ENCODE peak calls at places on chromosome 2, in five cellular contexts. X is A549, D is GM23338, T is HepG2, Y is GM12878. N is an unnamed sample.

GRCh38 chr2:10402652-10403215 is 45.4 kb downstream of the ODC1 start:
- DNase-seq in X (no peak), D (no peak), T (no peak), Y (no peak), N (no peak)

GRCh38 chr2:182866461-182867369 is at the start of gene FRZB:
- DNase-seq in X (peak), D (peak), T (peak), Y (no peak), N (peak)

GRCh38 chr2:23767871-23768611 is 158.9 kb downstream of the ATAD2B start:
- DNase-seq in X (no peak), D (no peak), T (no peak), Y (no peak), N (no peak)

GRCh38 chr2:183519371-183520056 is 395.3 kb downstream of the NUP35 start:
- DNase-seq in X (no peak), D (no peak), T (no peak), Y (no peak), N (no peak)

GRCh38 chr2:142603761-142604160 is 273.7 kb upstream of the KYNU start:
- DNase-seq in X (no peak), D (no peak), T (no peak), Y (no peak), N (no peak)

GRCh38 chr2:138671566-138671965 is 108.6 kb downstream of the NXPH2 start:
- DNase-seq in X (no peak), D (no peak), T (no peak), Y (no peak), N (no peak)

GRCh38 chr2:96342085-96342484 is 6.5 kb downstream of the NCAPH start:
- DNase-seq in X (peak), D (no peak), T (peak), Y (no peak), N (no peak)

GRCh38 chr2:59900728-59901452 is 652.6 kb downstream of the BCL11A start:
- DNase-seq in X (no peak), D (no peak), T (no peak), Y (no peak), N (no peak)

GRCh38 chr2:239258248-239258647 is 142.6 kb downstream of the HDAC4 start:
- DNase-seq in X (no peak), D (no peak), T (no peak), Y (no peak), N (no peak)

GRCh38 chr2:133848111-133848649 is 279.9 kb upstream of the NCKAP5 start:
- DNase-seq in X (no peak), D (no peak), T (no peak), Y (no peak), N (no peak)

GRCh38 chr2:152403395-152403794 is 68.4 kb downstream of the FMNL2 start:
- DNase-seq in X (no peak), D (no peak), T (no peak), Y (no peak), N (no peak)

GRCh38 chr2:61758991-61759390 is 94.9 kb downstream of the FAM161A start:
- DNase-seq in X (no peak), D (no peak), T (no peak), Y (no peak), N (no peak)

DNA sequence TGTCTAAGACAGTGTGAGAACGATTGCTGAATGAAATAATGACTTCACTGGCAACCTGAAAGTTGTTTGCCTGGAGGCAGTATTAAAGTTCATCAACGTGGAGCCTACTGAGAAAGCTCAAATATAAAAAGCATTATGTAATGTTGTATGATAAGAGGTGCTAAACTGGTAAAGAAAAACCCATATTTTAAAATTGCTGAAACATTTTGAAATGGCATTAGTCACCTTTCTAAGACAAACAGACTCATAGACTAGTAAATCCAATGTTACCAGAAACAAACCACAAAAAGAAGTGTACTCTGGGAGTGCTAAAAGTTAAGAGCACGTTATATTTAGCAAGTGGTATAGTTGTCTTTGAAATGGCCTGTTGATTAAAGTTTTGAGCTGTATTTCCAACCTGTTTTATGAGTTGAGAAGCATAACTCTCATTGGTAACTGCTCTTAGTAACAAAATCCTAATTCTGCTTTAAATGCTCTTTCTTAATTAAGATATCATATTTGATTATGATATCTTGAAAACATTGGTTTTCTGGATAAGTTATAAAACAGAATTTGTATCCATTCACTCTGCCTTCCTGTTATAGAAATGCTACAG is 62.7 kb downstream of the CYP1B1 start:
- DNase-seq in X (no peak), D (no peak), T (no peak), Y (no peak), N (no peak)
- TF ChIP-seq JUNB in X (no peak), D (no peak), T (no peak), Y (no peak), N (no peak)

DNA sequence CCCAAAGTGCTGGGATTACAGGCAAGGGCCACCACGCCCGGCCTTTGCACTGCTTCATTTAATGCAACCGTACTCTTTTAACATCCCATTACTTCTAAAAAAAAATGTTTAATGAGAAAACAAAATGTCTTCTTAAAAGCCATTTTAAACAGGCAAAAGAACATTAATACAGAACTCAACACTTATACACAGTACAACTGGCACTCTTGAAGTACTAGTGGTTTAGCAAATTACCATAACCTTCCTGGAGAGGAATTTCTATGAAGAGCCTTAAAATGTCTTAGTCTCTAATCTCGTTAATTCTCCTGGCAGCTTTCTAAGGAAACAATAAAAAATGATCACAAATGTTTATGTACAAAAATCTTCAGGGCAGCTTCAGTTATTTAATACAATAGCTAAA is 5.9 kb downstream of the IWS1 start:
- DNase-seq in X (no peak), D (no peak), T (no peak), Y (no peak), N (no peak)
- TF ChIP-seq JUNB in X (no peak), D (no peak), T (no peak), Y (no peak), N (no peak)

GRCh38 chr2:98463551-98463971 is 18.9 kb downstream of the INPP4A start:
- DNase-seq in X (no peak), D (peak), T (no peak), Y (no peak), N (no peak)
- TF ChIP-seq JUNB in X (no peak), D (no peak), T (no peak), Y (no peak), N (no peak)

DNA sequence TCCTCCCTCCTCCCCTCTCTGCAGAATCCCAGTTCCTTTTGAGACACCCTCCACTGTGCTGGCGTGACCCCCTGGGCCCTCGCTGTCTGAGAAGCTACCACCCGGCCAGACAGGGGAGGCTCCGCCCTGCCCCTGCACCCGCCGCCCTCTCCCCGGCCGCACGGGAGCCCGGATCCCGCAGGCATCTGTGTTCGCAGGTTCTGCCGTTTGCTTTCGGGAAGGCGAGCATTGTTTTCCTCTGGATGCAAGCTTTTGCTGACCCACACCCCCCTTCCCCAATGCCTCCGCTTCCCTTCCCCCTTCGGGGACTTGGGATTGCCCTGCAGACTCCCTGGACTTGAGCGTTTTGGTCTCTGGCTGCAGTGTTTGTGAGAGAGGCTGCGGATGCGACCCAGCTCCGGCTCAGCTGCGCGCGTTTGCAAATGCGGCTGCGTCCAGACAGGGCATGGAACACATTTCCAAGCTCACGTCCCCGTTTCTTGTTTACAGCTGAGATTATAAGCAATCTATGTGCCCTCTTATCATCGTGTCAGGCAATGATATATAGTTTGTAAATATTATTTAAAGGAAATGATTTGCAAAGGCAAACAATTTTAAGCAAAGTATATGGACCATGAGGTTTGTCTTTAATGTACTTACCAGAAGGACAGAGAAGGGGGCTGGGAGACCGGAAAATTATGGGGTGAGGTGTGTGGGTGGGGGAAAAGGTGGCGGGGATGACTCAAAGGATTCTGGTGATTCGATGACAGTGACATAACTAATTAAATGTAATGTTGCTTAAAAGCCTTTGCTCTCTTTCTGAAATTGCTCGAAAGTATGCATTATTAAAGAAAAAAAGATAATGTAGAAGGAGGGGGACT is 631.8 kb downstream of the NYAP2 start:
- DNase-seq in X (peak), D (peak), T (peak), Y (no peak), N (no peak)
- TF ChIP-seq JUNB in X (no peak), D (no peak), T (no peak), Y (no peak), N (no peak)

N was measured in K562.